ENCODE peak calls at places on chromosomes 16 and 17, in nine cellular contexts. O is transverse colon, Z is uterus, T is GM12878, M is IMR-90, Y is A549, E is body of pancreas, H is sigmoid colon, N is stomach. V is an unnamed sample.
A peak's percentile ranks its signal among the peaks of the same experiment; 100 is the strongest.

GRCh38 chr17:14201595-14201994 is 35.1 kb downstream of the CDRT15 start:
- DNase-seq in M (no peak), N (no peak), Z (no peak), Y (no peak), H (no peak), T (no peak), E (no peak), O (peak; percentile 29), V (peak; percentile 64)

GRCh38 chr16:20937736-20938135 is 37.2 kb downstream of the LYRM1 start:
- DNase-seq in H (no peak), N (no peak), T (no peak), Y (no peak), M (no peak), O (peak; percentile 60), E (no peak), Z (no peak), V (no peak)

GRCh38 chr17:78174332-78174869 is 6.0 kb downstream of the SYNGR2 start:
- DNase-seq in Y (no peak), H (peak; percentile 85), O (peak; percentile 91), T (no peak), M (no peak), N (peak; percentile 96), E (peak; percentile 96), Z (peak; percentile 73), V (peak; percentile 93)

GRCh38 chr16:81424761-81425160 is 19.8 kb upstream of the CMIP start:
- DNase-seq in M (peak; percentile 34), T (peak; percentile 68), Z (no peak), O (no peak), N (no peak), H (no peak), Y (no peak), E (no peak), V (peak; percentile 55)

GRCh38 chr16:6602401-6602800 is 730.2 kb upstream of the RBFOX1 start:
- DNase-seq in N (no peak), H (no peak), M (no peak), Z (no peak), E (no peak), T (no peak), O (no peak), Y (no peak), V (no peak)

GRCh38 chr17:57044976-57045867 is 39.8 kb upstream of the AKAP1 start:
- DNase-seq in Z (no peak), N (no peak), H (no peak), M (no peak), T (no peak), Y (no peak), O (no peak), E (no peak), V (peak; percentile 84)

GRCh38 chr17:83091257-83092141 is 12.1 kb downstream of the METRNL start:
- DNase-seq in N (peak; percentile 89), E (peak; percentile 77), H (no peak), Z (no peak), T (no peak), Y (no peak), O (peak; percentile 92), M (no peak), V (peak; percentile 81)

GRCh38 chr16:19168173-19169080 is at the start of gene SYT17:
- DNase-seq in T (no peak), H (no peak), M (no peak), N (peak; percentile 63), Y (peak; percentile 35), O (peak; percentile 64), E (peak; percentile 21), Z (no peak), V (peak; percentile 62)

GRCh38 chr17:45718791-45719190 is 65.3 kb upstream of the CRHR1 start:
- DNase-seq in E (no peak), M (no peak), T (no peak), N (no peak), O (no peak), H (no peak), Y (no peak), Z (no peak), V (no peak)

GRCh38 chr17:14330492-14330920 is 29.6 kb downstream of the HS3ST3B1 start:
- DNase-seq in N (no peak), M (no peak), T (no peak), Z (no peak), Y (no peak), O (peak; percentile 12), E (no peak), H (no peak), V (no peak)

GRCh38 chr16:5790512-5790911 is 692.9 kb upstream of the EEF2KMT start:
- DNase-seq in H (no peak), O (no peak), E (no peak), N (no peak), T (no peak), Z (no peak), Y (no peak), M (no peak), V (no peak)

GRCh38 chr16:19265531-19265930 is 20.0 kb upstream of the CLEC19A start:
- DNase-seq in H (no peak), E (no peak), T (no peak), Z (no peak), Y (no peak), O (no peak), N (no peak), M (no peak), V (no peak)

GRCh38 chr17:20966869-20967268 is 75.9 kb downstream of the USP22 start:
- DNase-seq in O (no peak), N (no peak), E (no peak), Y (no peak), T (no peak), H (no peak), M (no peak), Z (no peak), V (no peak)

GRCh38 chr17:58039975-58040374 is 32.9 kb upstream of the SRSF1 start:
- DNase-seq in T (no peak), M (no peak), Z (no peak), O (no peak), Y (no peak), N (no peak), E (no peak), H (no peak), V (no peak)

GRCh38 chr17:80021600-80021999 is 14.1 kb downstream of the TBC1D16 start:
- DNase-seq in O (no peak), Z (no peak), Y (no peak), M (no peak), N (no peak), H (no peak), E (no peak), T (no peak), V (no peak)
- H3K27ac ChIP-seq in O (no peak overlapping the region), Z (no peak overlapping the region), Y (no peak overlapping the region), M (no peak overlapping the region), N (no peak overlapping the region), H (no peak overlapping the region), E (no peak overlapping the region), T (no peak overlapping the region), V (no peak overlapping the region)

DNA sequence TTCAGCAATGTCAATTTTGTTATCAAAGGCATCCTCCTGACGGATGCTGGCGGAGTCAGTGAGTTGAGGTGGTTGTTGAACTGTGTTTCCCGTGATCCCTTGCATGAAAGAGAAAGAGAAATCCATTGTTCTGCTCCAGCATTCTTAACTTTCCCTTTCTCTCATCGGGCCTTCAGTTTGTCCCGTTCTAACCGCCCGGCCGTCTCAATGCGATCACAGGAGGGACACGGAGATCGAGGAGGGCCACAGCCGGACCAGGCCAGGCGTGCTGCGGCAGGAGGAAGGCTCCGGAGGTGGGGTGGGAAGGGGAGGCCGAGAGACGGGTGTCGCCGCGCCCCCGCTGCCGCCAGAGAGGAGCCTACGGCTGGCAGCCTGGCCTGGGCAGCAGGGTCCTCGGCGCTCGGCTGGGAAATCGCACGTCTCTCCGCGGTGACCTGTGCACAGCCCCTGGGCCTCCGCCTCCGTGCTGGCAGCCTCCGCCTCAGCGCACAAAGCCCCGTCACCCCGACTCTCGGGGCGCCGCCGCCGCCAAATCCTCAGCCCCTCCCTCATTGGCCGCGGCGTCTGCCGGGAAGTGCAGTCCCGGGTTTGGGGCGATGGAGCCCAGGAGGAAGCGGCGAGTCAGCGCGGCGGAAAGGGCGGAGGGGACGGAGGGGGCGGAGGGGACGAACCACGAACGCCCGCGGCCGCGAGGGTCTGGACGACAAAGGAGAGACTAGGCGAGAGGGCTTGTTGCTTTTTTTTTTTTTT is 38.1 kb downstream of the SOST start:
- DNase-seq in M (peak; percentile 43), O (peak; percentile 84), Z (peak; percentile 70), T (no peak), E (peak; percentile 73), Y (peak; percentile 83), N (peak; percentile 78), H (peak; percentile 89), V (peak; percentile 95)
- TF ChIP-seq POLR2A in M (no peak), O (peak; percentile 70), Z (peak; percentile 68), T (peak; percentile 93), E (peak; percentile 60), Y (peak; percentile 69), N (no peak), H (peak; percentile 69), V (peak; percentile 89)

GRCh38 chr17:44348234-44348987 is 3.3 kb downstream of the GRN start:
- DNase-seq in E (no peak), O (peak; percentile 48), Y (no peak), M (peak; percentile 57), Z (no peak), T (peak; percentile 91), N (no peak), H (no peak), V (no peak)
- H3K27ac ChIP-seq in E (no peak overlapping the region), O (no peak overlapping the region), Y (no peak overlapping the region), M (no peak overlapping the region), Z (no peak overlapping the region), T (peak overlapping the region; percentile 92), N (no peak overlapping the region), H (no peak overlapping the region), V (no peak overlapping the region)

GRCh38 chr17:43349142-43349541 is 49.7 kb upstream of the ARL4D start:
- DNase-seq in Z (no peak), T (no peak), O (no peak), E (no peak), Y (no peak), M (no peak), N (no peak), H (no peak), V (no peak)

GRCh38 chr17:43341705-43342600 is 56.8 kb upstream of the ARL4D start:
- DNase-seq in Y (no peak), H (no peak), N (no peak), E (no peak), T (no peak), O (no peak), Z (no peak), M (peak; percentile 74), V (no peak)

GRCh38 chr17:43342601-43342905 is 56.2 kb upstream of the ARL4D start:
- DNase-seq in O (no peak), E (no peak), Z (no peak), T (no peak), M (no peak), H (no peak), Y (no peak), N (no peak), V (no peak)

GRCh38 chr17:43338886-43339516 is 59.8 kb upstream of the ARL4D start:
- DNase-seq in T (no peak), O (peak; percentile 82), N (peak; percentile 83), E (peak; percentile 79), M (no peak), H (peak; percentile 89), Y (no peak), Z (peak; percentile 71), V (peak; percentile 81)

GRCh38 chr17:43344700-43345099 is 54.1 kb upstream of the ARL4D start:
- DNase-seq in Y (no peak), H (no peak), Z (no peak), N (no peak), T (no peak), M (no peak), O (no peak), E (no peak), V (no peak)
- TF ChIP-seq POLR2A in Y (no peak), H (no peak), Z (no peak), N (no peak), T (no peak), M (no peak), O (no peak), E (no peak), V (no peak)

GRCh38 chr16:8908779-8909468 is 26.8 kb downstream of the LITAFD start:
- DNase-seq in T (no peak), O (no peak), E (no peak), M (no peak), Z (no peak), N (no peak), Y (no peak), H (no peak), V (no peak)
- H3K27ac ChIP-seq in T (no peak overlapping the region), O (no peak overlapping the region), E (no peak overlapping the region), M (no peak overlapping the region), Z (no peak overlapping the region), N (no peak overlapping the region), Y (peak overlapping the region; percentile 3), H (no peak overlapping the region), V (no peak overlapping the region)